ENCODE peak calls at places on chromosome 6, in five cellular contexts. N is IMR-90, V is stomach, A is uterus, Z is ovary. F is an unnamed sample.
A peak's percentile ranks its signal among the peaks of the same experiment; 100 is the strongest.

GRCh38 chr6:27043244-27043643 is 204.3 kb upstream of the PRSS16 start:
- DNase-seq in V (no peak), N (no peak), A (no peak), Z (no peak), F (no peak)

GRCh38 chr6:42038163-42038562 is 12.2 kb upstream of the TAF8 start:
- DNase-seq in V (peak; percentile 2), A (no peak), N (no peak), Z (no peak), F (no peak)

GRCh38 chr6:140320799-140321099 is 946.3 kb upstream of the CITED2 start:
- DNase-seq in V (no peak), A (no peak), Z (no peak), N (no peak), F (no peak)

GRCh38 chr6:28263946-28264345 is 3.0 kb upstream of the ZSCAN26 start:
- DNase-seq in V (no peak), N (peak; percentile 30), A (no peak), Z (no peak), F (no peak)

GRCh38 chr6:125818225-125818657 is 27.5 kb downstream of the NCOA7 start:
- DNase-seq in V (no peak), N (peak; percentile 17), A (no peak), Z (no peak), F (no peak)

GRCh38 chr6:155340464-155341129 is 26.3 kb upstream of the TFB1M start:
- DNase-seq in Z (no peak), N (peak; percentile 61), V (no peak), A (no peak), F (no peak)

GRCh38 chr6:89485320-89485719 is 52.4 kb downstream of the ANKRD6 start:
- DNase-seq in Z (no peak), A (no peak), V (no peak), N (no peak), F (no peak)

GRCh38 chr6:33840064-33840926 is 36.5 kb upstream of the MLN start:
- DNase-seq in V (no peak), Z (peak; percentile 51), A (no peak), N (peak; percentile 98), F (peak; percentile 64)

GRCh38 chr6:163173741-163174140 is 240.8 kb upstream of the QKI start:
- DNase-seq in A (no peak), N (no peak), Z (no peak), V (no peak), F (no peak)

GRCh38 chr6:42498473-42499128 is 46.9 kb upstream of the TRERF1 start:
- DNase-seq in Z (no peak), N (no peak), A (no peak), V (no peak), F (no peak)

GRCh38 chr6:781350-781961 is 88.5 kb upstream of the EXOC2 start:
- DNase-seq in Z (no peak), A (no peak), N (no peak), V (no peak), F (no peak)

GRCh38 chr6:33983109-33983475 is 162.8 kb downstream of the GRM4 start:
- DNase-seq in A (no peak), V (peak; percentile 63), N (peak; percentile 1), Z (no peak), F (peak; percentile 10)

DNA sequence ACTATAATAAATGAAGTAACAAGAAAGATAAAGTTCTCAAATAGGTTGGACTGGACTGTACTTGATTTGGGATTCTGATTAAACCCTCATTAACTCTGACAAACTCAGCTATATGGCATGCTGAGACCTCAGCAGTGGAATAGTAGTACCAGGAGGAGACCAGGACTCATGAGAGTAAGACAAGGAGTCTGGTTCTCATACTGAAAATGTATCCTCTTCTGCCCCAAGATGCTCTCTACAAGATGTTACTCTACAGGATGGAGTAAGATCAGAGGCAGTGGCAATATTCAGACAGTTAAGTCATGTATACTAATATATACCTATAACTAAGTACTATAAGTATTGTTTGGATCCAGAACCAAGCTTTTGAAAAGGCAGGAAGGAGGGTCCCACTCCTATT is 31.9 kb upstream of the SYNCRIP start:
- DNase-seq in N (no peak), V (no peak), Z (no peak), A (no peak), F (no peak)
- TF ChIP-seq POLR2A in N (no peak), V (no peak), Z (no peak), A (no peak), F (peak; percentile 59)

DNA sequence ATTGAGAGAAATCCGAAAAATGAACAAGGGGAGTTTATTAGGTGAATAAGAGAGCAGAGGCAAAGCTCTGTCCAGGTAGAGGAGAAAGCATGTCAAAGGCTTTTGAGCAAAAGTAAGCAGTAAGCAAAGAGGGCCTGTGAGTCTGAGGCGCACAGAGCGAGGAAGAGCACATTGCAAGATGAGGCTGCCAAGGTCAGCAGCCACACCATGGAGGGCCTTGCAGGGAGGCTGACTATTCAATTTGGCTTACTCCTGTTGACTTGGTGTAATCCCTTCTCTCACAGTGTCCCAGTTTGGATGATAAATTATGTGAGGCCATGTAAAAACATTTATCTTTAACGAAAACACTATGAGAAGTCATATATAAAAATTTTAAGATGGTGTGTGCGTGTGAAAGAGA is 32.4 kb downstream of the SESN1 start:
- DNase-seq in Z (no peak), A (no peak), V (no peak), N (no peak), F (no peak)
- TF ChIP-seq POLR2A in Z (no peak), A (no peak), V (no peak), N (no peak), F (no peak)

GRCh38 chr6:131949615-131949908 is 1.6 kb downstream of the CCN2 start:
- DNase-seq in V (no peak), N (peak; percentile 91), Z (no peak), A (no peak), F (no peak)

GRCh38 chr6:131951576-131952230 is 531 bp upstream of the CCN2 start:
- DNase-seq in V (no peak), Z (no peak), N (no peak), A (no peak), F (no peak)

GRCh38 chr6:131949909-131950766 is 1.0 kb downstream of the CCN2 start:
- DNase-seq in Z (peak; percentile 85), A (peak; percentile 82), V (peak; percentile 80), N (peak; percentile 92), F (peak; percentile 15)

GRCh38 chr6:131948692-131949614 is 2.2 kb downstream of the CCN2 start:
- DNase-seq in V (no peak), Z (peak; percentile 44), A (peak; percentile 53), N (peak; percentile 92), F (no peak)

DNA sequence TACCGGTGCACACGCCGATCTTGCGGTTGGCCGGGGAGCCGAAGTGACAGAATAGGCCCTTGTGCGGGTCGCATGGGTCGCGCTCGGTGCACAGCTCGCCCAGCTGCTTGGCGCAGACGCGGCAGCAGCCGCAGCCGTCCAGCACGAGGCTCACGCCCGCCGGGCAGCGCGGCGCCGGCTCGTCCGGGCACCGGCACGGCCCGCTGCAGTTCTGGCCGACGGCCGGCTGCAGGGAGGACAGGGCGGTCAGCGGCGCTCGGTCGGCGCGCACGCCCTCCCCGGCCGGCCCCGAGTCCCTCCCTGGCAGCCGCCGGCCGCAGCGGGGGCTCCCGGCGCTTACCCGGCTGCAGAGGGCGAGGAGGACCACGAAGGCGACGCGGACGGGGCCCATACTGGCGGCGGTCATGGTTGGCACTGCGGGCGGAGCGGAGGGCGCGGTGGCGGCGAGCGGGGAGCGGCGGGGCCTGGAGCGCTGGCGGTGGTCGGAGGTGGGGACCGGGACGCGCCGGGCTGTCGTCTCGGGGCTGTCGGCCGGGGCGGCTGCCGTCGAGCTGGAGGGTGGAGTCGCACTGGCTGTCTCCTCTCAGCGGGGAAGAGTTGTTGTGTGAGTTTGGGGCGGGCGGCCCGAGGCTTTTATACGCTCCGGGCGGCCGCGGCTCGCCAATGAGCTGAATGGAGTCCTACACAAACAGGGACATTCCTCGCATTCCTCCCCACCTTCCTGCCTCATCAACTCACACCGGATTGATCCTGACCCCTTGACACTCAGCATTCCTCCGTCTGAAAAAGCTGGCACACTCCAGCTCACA is at the start of gene CCN2:
- DNase-seq in A (peak; percentile 86), V (peak; percentile 77), Z (peak; percentile 86), N (peak; percentile 100), F (peak; percentile 16)
- TF ChIP-seq POLR2A in A (peak; percentile 76), V (peak; percentile 11), Z (peak; percentile 69), N (peak; percentile 99), F (no peak)

DNA sequence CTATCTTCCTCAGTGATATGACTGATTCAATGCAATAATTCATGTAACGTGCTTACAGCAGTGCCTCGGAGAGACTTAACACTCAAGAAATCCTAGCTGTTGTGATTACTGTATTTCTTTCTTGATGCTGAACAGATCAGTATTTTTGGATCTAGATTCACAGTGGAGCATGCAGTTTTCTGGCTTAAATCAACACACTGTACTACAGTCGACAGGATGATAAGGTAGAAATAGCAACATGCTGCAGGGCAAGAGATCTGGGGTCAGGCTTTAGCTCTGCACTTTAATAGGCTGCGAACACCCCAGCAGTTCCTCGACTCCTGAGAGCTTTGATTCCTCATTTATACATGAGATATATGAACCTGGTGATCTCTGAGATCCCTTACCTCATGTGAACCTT is 161.0 kb downstream of the AIG1 start:
- DNase-seq in V (no peak), A (no peak), N (no peak), Z (no peak), F (no peak)
- TF ChIP-seq POLR2A in V (no peak), A (no peak), N (no peak), Z (no peak), F (no peak)

F was measured in GM12892.